ENCODE peak calls at places on chromosomes 7 and 10, in six cellular contexts. S is aorta, Z is heart right ventricle, Q is left ventricle myocardium inferior, U is GM23248, B is heart left ventricle. Y is an unnamed sample.

GRCh38 chr7:6148724-6149360 is 117.7 kb downstream of the ANKRD61 start:
- DNase-seq in S (no peak), Z (no peak), Q (no peak), U (no peak), B (no peak), Y (no peak)

GRCh38 chr10:74255214-74255613 is 104.2 kb downstream of the ADK start:
- DNase-seq in S (no peak), Z (no peak), Q (no peak), U (no peak), B (no peak), Y (no peak)

GRCh38 chr7:116138202-116138801 is 72.0 kb upstream of the TES start:
- DNase-seq in S (no peak), Z (peak; percentile 19), Q (no peak), U (peak; percentile 78), B (no peak), Y (no peak)

GRCh38 chr10:50286517-50286916 is 35.2 kb upstream of the ASAH2 start:
- DNase-seq in S (no peak), Z (peak; percentile 7), Q (no peak), U (peak; percentile 85), B (no peak), Y (no peak)

GRCh38 chr10:34116780-34117179 is 698.3 kb downstream of the PARD3 start:
- DNase-seq in S (no peak), Z (no peak), Q (no peak), U (no peak), B (peak; percentile 33), Y (no peak)

GRCh38 chr10:1174022-1174421 is 117.8 kb downstream of the WDR37 start:
- DNase-seq in S (no peak), Z (no peak), Q (no peak), U (no peak), B (no peak), Y (no peak)

GRCh38 chr7:17367502-17367901 is 69.0 kb downstream of the AHR start:
- DNase-seq in S (no peak), Z (no peak), Q (no peak), U (peak; percentile 29), B (no peak), Y (no peak)

GRCh38 chr10:75910032-75910431 is 478.6 kb downstream of the LRMDA start:
- DNase-seq in S (no peak), Z (no peak), Q (no peak), U (peak; percentile 65), B (no peak), Y (no peak)

GRCh38 chr7:25669300-25669781 is 441.1 kb upstream of the NPVF start:
- DNase-seq in S (no peak), Z (no peak), Q (no peak), U (no peak), B (no peak), Y (no peak)

DNA sequence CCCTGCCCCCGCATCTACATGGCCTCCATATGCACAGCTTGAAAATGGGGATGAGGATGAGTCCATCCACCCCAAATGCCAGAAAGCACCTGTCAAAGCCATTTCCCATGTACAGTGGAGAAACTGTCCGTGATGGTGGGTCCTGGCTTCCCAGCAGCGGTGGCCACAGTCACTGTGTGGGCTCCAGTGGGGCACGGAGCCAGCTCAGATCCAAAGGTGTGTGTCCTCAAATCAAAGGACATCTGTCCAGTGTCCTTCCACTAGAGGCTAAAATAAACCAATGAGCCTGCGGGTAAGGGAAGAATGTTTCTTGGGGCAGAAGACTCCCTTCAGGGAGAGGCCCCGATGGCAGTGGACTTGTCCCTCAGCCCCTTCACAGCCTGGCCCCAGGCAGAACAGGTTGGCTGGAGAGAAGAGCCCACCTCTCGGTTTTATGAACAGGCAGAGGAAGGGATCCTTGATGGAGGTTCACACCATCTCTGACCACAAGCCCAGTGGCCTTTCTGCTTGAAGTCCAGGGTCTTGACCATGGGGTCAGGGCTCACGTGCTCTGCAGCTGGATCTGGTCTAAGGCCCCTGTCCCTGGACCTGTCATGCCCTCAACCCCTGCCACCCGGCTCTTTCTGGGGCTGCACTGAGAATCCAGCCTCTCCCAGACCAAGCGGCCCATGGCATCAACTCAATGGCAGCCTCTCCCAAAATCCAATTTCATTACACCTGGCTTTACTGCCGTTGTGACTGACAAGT is 106.9 kb downstream of the TCERG1L start:
- DNase-seq in S (no peak), Z (no peak), Q (no peak), U (no peak), B (no peak), Y (no peak)
- H3K9me3 ChIP-seq in S (no peaks in the 10 kb centered on the region), Z (no peaks in the 10 kb centered on the region), Q (peaks cover 4% of the 10 kb centered on the region), U (no peaks in the 10 kb centered on the region), B (no peaks in the 10 kb centered on the region), Y (no peaks in the 10 kb centered on the region)

DNA sequence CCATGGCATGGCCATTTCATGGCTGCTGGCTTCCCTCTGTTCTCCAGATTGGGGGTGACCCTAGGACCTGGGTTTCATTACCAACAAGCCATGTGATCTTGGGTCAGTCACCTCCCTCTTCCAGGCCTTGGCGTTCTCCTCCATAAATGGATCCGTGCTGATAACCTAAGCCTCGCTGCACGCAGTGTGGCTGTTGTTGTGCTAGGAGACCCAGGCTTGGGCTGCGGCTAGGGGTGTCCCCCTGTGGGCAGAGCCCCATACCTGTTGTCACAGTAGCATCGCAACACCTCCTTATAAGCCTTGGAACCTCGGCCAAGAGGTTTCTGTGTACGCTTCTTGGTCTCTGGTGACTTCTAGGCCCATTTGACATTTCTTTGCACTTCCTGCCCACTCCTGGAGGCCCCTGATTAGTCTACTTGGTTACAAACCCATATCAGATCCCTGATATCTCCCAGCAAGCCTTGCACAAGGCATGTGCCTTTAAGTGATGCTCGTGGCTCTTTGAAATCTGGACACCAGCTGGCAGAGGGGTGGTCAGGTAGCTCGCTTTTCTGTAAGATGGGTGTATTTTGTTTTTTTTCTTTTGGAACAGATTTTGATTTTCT is 23.6 kb downstream of the ZMIZ1 start:
- DNase-seq in S (no peak), Z (no peak), Q (no peak), U (no peak), B (no peak), Y (no peak)
- H3K4me1 ChIP-seq in S (no peaks in the 10 kb centered on the region), Z (peaks cover 98% of the 10 kb centered on the region), Q (peaks cover 99% of the 10 kb centered on the region), U (peaks cover 21% of the 10 kb centered on the region), B (peaks cover 67% of the 10 kb centered on the region), Y (peaks cover 54% of the 10 kb centered on the region)

DNA sequence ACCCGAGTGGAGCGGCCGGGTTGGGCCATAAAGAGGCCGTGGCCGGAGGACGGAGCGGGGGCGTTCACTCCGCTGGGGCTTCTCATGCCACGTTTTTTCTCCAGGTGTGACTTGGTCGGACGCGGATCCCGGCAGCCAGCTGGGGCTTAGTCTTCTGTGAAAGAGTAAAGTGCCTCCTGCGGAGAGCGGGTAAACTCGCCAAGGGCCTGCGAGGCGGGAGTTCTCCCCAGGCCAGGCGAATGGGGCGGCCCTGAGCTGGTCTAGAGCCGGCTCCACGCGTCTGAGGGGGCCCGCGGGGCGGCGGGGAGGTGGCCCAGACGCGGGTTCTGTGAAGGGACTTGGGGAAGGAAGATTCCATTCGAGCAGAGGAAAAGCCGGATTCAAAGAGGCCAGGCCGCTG is 86.3 kb upstream of the VIPR2 start:
- DNase-seq in S (no peak), Z (no peak), Q (no peak), U (no peak), B (no peak), Y (no peak)
- H3K9me3 ChIP-seq in S (no peaks in the 10 kb centered on the region), Z (no peaks in the 10 kb centered on the region), Q (no peaks in the 10 kb centered on the region), U (no peaks in the 10 kb centered on the region), B (no peaks in the 10 kb centered on the region), Y (no peaks in the 10 kb centered on the region)

DNA sequence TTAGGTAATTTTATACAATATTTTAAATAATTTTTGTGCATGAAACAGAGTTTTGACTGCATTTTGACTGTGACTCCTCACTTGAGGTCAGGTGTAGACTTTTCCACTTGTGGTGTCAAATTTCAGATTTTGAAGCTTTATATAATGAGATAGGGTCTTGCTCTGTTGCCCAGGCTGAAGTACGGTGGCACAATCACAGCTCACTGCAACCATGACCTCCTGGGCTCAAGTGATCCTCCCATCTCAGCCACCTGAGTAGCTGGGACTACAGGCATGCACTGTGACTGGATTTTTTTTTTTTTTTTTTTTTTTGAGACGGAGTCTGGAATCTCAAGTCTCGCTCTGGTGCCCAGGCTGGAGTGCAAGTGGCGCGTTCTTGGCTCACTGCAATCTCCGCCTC is 74.9 kb downstream of the TCF7L2 start:
- DNase-seq in S (no peak), Z (no peak), Q (no peak), U (no peak), B (no peak), Y (no peak)
- H3K4me1 ChIP-seq in S (peaks cover 21% of the 10 kb centered on the region), Z (peaks cover 79% of the 10 kb centered on the region), Q (peaks cover 77% of the 10 kb centered on the region), U (peaks cover 45% of the 10 kb centered on the region), B (peaks cover 42% of the 10 kb centered on the region), Y (peaks cover 24% of the 10 kb centered on the region)

GRCh38 chr10:37124532-37124931 is 866 bp upstream of the ANKRD30A start:
- DNase-seq in S (no peak), Z (no peak), Q (no peak), U (no peak), B (no peak), Y (no peak)

GRCh38 chr10:37125191-37125732 is at the start of gene ANKRD30A:
- DNase-seq in S (no peak), Z (no peak), Q (no peak), U (no peak), B (no peak), Y (no peak)

GRCh38 chr10:37125921-37126320 is 523 bp downstream of the ANKRD30A start:
- DNase-seq in S (no peak), Z (no peak), Q (no peak), U (no peak), B (no peak), Y (no peak)
- H3K9me3 ChIP-seq in S (no peaks in the 10 kb centered on the region), Z (no peaks in the 10 kb centered on the region), Q (peaks cover 4% of the 10 kb centered on the region), U (no peaks in the 10 kb centered on the region), B (no peaks in the 10 kb centered on the region), Y (no peaks in the 10 kb centered on the region)

DNA sequence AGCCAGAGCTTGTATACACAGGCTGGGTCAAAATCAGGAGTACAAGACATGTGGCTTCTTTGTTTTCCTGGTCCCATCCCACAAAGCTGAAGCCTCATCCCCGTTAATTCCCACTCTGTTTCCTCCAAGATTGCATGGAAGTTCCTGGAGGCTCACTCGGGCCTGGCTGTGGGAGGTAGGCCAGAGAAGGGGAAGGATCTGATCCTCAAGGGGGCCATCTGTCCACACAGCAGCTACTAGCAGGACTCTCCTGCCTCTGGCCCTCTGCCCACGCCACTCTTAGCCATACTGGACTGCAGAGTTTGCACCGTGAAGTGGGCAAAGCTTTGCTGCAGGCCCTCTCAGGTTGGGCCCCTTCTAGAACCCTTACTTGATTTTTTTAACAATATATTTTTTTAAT is 160.6 kb downstream of the FGFR2 start:
- DNase-seq in S (no peak), Z (no peak), Q (peak; percentile 18), U (no peak), B (peak; percentile 31), Y (peak; percentile 84)
- H3K4me1 ChIP-seq in S (peaks cover 4% of the 10 kb centered on the region), Z (no peaks in the 10 kb centered on the region), Q (no peaks in the 10 kb centered on the region), U (no peaks in the 10 kb centered on the region), B (no peaks in the 10 kb centered on the region), Y (peaks cover 3% of the 10 kb centered on the region)

DNA sequence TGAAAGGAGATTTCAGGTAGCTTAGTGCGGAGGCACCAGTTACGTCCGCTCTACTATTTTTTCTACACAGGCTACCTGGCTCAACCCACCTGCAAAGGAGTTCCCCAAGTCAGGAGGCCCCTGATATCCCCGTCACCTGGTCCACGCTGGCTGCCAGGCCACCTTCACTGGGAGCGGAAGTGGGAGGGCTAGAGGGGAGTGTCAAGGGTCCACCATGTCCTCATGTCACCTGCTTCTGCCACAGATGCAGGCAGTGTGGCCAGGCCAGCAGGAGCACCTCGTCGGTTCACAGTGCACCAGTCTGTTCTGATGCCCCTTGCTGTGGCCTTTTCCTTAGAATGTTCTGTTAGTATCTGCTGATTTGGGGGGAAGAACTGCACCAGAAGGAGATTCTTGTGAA is 16.9 kb downstream of the NOM1 start:
- DNase-seq in S (no peak), Z (no peak), Q (no peak), U (no peak), B (no peak), Y (no peak)
- H3K9me3 ChIP-seq in S (no peaks in the 10 kb centered on the region), Z (no peaks in the 10 kb centered on the region), Q (no peaks in the 10 kb centered on the region), U (no peaks in the 10 kb centered on the region), B (no peaks in the 10 kb centered on the region), Y (no peaks in the 10 kb centered on the region)

Y was measured in right cardiac atrium.